ENCODE peak calls at places on chromosomes 12 and 14, in seven cellular contexts. G is endothelial cell of umbilical vein; J is stimulated activated CD4-positive, alpha-beta T cell treated with anti-CD3 and anti-CD28 coated beads, Interleukin-15, amount 100 ng/mL, for 24 hours; K is right lobe of liver; E is activated T-cell treated with anti-CD3 and anti-CD28 coated beads for 4 hours; R is lower leg skin; U is HEK293T. H is an unnamed sample.

GRCh38 chr14:81831128-81831815 is 297.6 kb upstream of the SEL1L start:
- DNase-seq in G (no peak), J (no peak), K (peak), E (no peak), R (peak), U (no peak), H (no peak)

GRCh38 chr12:123713398-123714301 is 1.5 kb downstream of the ATP6V0A2 start:
- DNase-seq in G (peak), J (peak), K (no peak), E (peak), R (no peak), U (no peak), H (peak)

GRCh38 chr12:105874121-105874520 is 264.6 kb downstream of the NUAK1 start:
- DNase-seq in G (no peak), J (no peak), K (no peak), E (no peak), R (no peak), U (no peak), H (no peak)

GRCh38 chr14:25014440-25014839 is 35.5 kb downstream of the STXBP6 start:
- DNase-seq in G (no peak), J (no peak), K (no peak), E (no peak), R (no peak), U (no peak), H (no peak)

GRCh38 chr14:59771577-59771976 is 99.0 kb downstream of the RTN1 start:
- DNase-seq in G (peak), J (no peak), K (no peak), E (no peak), R (no peak), U (peak), H (no peak)

GRCh38 chr12:100674009-100674888 is 100.8 kb downstream of the GAS2L3 start:
- DNase-seq in G (no peak), J (no peak), K (no peak), E (no peak), R (no peak), U (no peak), H (no peak)

GRCh38 chr14:89542768-89543419 is 125.9 kb upstream of the FOXN3 start:
- DNase-seq in G (no peak), J (no peak), K (no peak), E (no peak), R (no peak), U (no peak), H (no peak)

GRCh38 chr14:81584495-81584894 is 50.8 kb upstream of the SEL1L start:
- DNase-seq in G (no peak), J (no peak), K (no peak), E (no peak), R (no peak), U (no peak), H (no peak)

GRCh38 chr14:72443256-72443655 is 450.6 kb downstream of the DPF3 start:
- DNase-seq in G (no peak), J (no peak), K (no peak), E (no peak), R (no peak), U (no peak), H (no peak)

GRCh38 chr12:131619736-131620506 is 91.0 kb upstream of the SFSWAP start:
- DNase-seq in G (no peak), J (no peak), K (no peak), E (no peak), R (no peak), U (no peak), H (no peak)

GRCh38 chr14:72454388-72454787 is 439.5 kb downstream of the DPF3 start:
- DNase-seq in G (no peak), J (no peak), K (no peak), E (no peak), R (no peak), U (no peak), H (no peak)

GRCh38 chr12:104835317-104835716 is 122.8 kb downstream of the SLC41A2 start:
- DNase-seq in G (no peak), J (no peak), K (no peak), E (no peak), R (no peak), U (no peak), H (no peak)

GRCh38 chr14:76277586-76278130 is 98.3 kb upstream of the ESRRB start:
- DNase-seq in G (no peak), J (no peak), K (no peak), E (no peak), R (no peak), U (no peak), H (no peak)

GRCh38 chr12:127964717-127965116 is 302.3 kb upstream of the TMEM132C start:
- DNase-seq in G (no peak), J (no peak), K (no peak), E (no peak), R (no peak), U (no peak), H (no peak)

GRCh38 chr12:26250801-26251200 is 55.4 kb downstream of the SSPN start:
- DNase-seq in G (peak), J (no peak), K (no peak), E (no peak), R (no peak), U (no peak), H (no peak)

GRCh38 chr14:30995674-30996073 is 29.8 kb upstream of the AP4S1 start:
- DNase-seq in G (no peak), J (no peak), K (no peak), E (no peak), R (no peak), U (peak), H (no peak)

GRCh38 chr12:68449196-68449595 is 117.0 kb upstream of the MDM1 start:
- DNase-seq in G (no peak), J (no peak), K (no peak), E (no peak), R (no peak), U (no peak), H (no peak)

GRCh38 chr14:105844047-105844630 is 317.8 kb downstream of the TMEM121 start:
- DNase-seq in G (no peak), J (no peak), K (no peak), E (no peak), R (no peak), U (no peak), H (no peak)

GRCh38 chr12:117489671-117490070 is 128.2 kb upstream of the NOS1 start:
- DNase-seq in G (no peak), J (no peak), K (no peak), E (no peak), R (no peak), U (no peak), H (no peak)

GRCh38 chr14:59483360-59483759 is 848 bp downstream of the L3HYPDH start:
- DNase-seq in G (no peak), J (no peak), K (no peak), E (no peak), R (no peak), U (peak), H (no peak)

GRCh38 chr12:24838531-24838950 is 110.4 kb downstream of the BCAT1 start:
- DNase-seq in G (no peak), J (peak), K (no peak), E (no peak), R (peak), U (no peak), H (peak)

GRCh38 chr12:6551496-6552139 is 4.2 kb downstream of the IFFO1 start:
- DNase-seq in G (no peak), J (no peak), K (no peak), E (no peak), R (no peak), U (no peak), H (no peak)

GRCh38 chr12:50828121-50828520 is 14.6 kb upstream of the TMPRSS12 start:
- DNase-seq in G (no peak), J (no peak), K (no peak), E (no peak), R (no peak), U (no peak), H (no peak)

GRCh38 chr12:6943387-6943718 is 263 bp upstream of the RNU7-1 start:
- DNase-seq in G (no peak), J (peak), K (no peak), E (peak), R (peak), U (peak), H (peak)

GRCh38 chr12:104365921-104366410 is 62.4 kb downstream of the EID3 start:
- DNase-seq in G (no peak), J (no peak), K (no peak), E (no peak), R (no peak), U (no peak), H (no peak)

GRCh38 chr12:116164263-116164817 is 113.2 kb downstream of the MED13L start:
- DNase-seq in G (peak), J (no peak), K (no peak), E (no peak), R (no peak), U (no peak), H (peak)

GRCh38 chr12:106773286-106773685 is 1.2 kb upstream of the RIC8B start:
- DNase-seq in G (no peak), J (no peak), K (no peak), E (no peak), R (no peak), U (no peak), H (no peak)

GRCh38 chr12:51820721-51821422 is 27.6 kb downstream of the FIGNL2 start:
- DNase-seq in G (no peak), J (peak), K (peak), E (peak), R (no peak), U (peak), H (peak)

GRCh38 chr14:97280526-97280925 is 483.3 kb downstream of the VRK1 start:
- DNase-seq in G (no peak), J (no peak), K (no peak), E (no peak), R (no peak), U (no peak), H (no peak)